ENCODE peak calls at places on chromosomes 1 and 21, in seven cellular contexts. Q is thoracic aorta, O is fibroblast of lung, P is HCT116, I is mesendoderm, F is pancreas, T is uterus. N is an unnamed sample. For H3K27me3, the result is how much of the 10 kb centered on the place peaks cover.

GRCh38 chr1:30822966-30823581 is 65.5 kb upstream of the LAPTM5 start:
- DNase-seq in Q (no peak), O (peak), P (no peak), I (no peak), F (no peak), T (no peak), N (no peak)

GRCh38 chr1:228802386-228803221 is 67.3 kb downstream of the RHOU start:
- DNase-seq in Q (no peak), O (no peak), P (no peak), I (no peak), F (no peak), T (peak), N (no peak)

GRCh38 chr1:237411621-237412020 is 369.6 kb downstream of the RYR2 start:
- DNase-seq in Q (no peak), O (no peak), P (no peak), I (peak), F (no peak), T (no peak), N (peak)

GRCh38 chr21:43686811-43687565 is 27.6 kb downstream of the RRP1B start:
- DNase-seq in Q (no peak), O (no peak), P (no peak), I (no peak), F (no peak), T (no peak), N (no peak)

GRCh38 chr1:177800386-177801058 is 169.3 kb downstream of the SEC16B start:
- DNase-seq in Q (no peak), O (peak), P (no peak), I (no peak), F (no peak), T (no peak), N (no peak)

GRCh38 chr1:202205523-202206190 is 12.1 kb downstream of the LGR6 start:
- DNase-seq in Q (no peak), O (no peak), P (no peak), I (no peak), F (no peak), T (no peak), N (no peak)

GRCh38 chr21:45779226-45779625 is 135.7 kb downstream of the PCBP3 start:
- DNase-seq in Q (no peak), O (no peak), P (no peak), I (no peak), F (no peak), T (no peak), N (no peak)

GRCh38 chr1:55140137-55140536 is 75.0 kb downstream of the USP24 start:
- DNase-seq in Q (no peak), O (no peak), P (no peak), I (no peak), F (no peak), T (no peak), N (no peak)

GRCh38 chr1:239909894-239910293 is 181.8 kb upstream of the FMN2 start:
- DNase-seq in Q (no peak), O (peak), P (no peak), I (no peak), F (no peak), T (no peak), N (no peak)

GRCh38 chr1:19122668-19123067 is 87.4 kb downstream of the UBR4 start:
- DNase-seq in Q (no peak), O (peak), P (no peak), I (no peak), F (peak), T (no peak), N (no peak)

GRCh38 chr21:38802050-38803026 is 3.4 kb upstream of the ETS2 start:
- DNase-seq in Q (no peak), O (no peak), P (no peak), I (no peak), F (no peak), T (no peak), N (no peak)

GRCh38 chr21:45255381-45256020 is 32.2 kb downstream of the POFUT2 start:
- DNase-seq in Q (no peak), O (no peak), P (peak), I (no peak), F (peak), T (no peak), N (no peak)

GRCh38 chr1:228393268-228393699 is 13.4 kb downstream of the TRIM11 start:
- DNase-seq in Q (no peak), O (peak), P (no peak), I (peak), F (peak), T (no peak), N (no peak)

DNA sequence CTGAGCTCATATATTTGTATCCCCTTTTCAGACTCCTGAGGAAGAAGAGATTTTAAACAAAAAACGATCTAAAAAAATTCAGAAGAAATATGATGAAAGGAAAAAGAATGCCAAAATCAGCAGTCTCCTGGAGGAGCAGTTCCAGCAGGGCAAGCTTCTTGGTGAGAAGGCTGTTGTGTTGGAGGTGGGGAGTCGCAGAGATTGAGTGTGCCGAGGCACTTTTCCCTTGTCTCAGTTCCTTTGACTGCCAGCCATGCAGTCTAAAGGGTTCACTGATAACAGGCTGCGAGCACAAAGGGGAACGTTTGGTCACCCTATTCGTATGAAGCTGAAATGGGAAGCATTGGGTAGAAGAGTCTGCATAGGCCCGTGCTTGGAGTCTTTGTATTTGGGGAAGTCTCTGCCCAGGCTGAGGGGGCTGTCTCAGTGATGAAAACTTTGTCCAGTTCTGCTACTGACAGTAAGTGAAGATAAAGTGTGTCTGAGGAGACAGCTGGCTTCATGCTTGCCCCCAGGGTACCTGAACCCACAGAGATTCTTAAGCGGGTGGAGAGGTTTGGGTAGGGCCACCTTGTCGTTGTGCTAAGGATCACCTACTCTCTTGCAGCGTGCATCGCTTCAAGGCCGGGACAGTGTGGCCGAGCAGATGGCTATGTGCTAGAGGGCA is 2.8 kb downstream of the RPS8 start:
- DNase-seq in Q (no peak), O (no peak), P (no peak), I (no peak), F (peak), T (no peak), N (no peak)
- H3K4me3 ChIP-seq in Q (no peak), O (no peak), P (no peak), I (no peak), F (no peak), T (no peak), N (no peak)

GRCh38 chr1:17437260-17438175 is 2.0 kb downstream of the RCC2 start:
- DNase-seq in Q (no peak), O (peak), P (no peak), I (peak), F (peak), T (peak), N (peak)

GRCh38 chr1:17439250-17440073 is at the start of gene RCC2:
- DNase-seq in Q (no peak), O (peak), P (peak), I (peak), F (peak), T (peak), N (peak)

GRCh38 chr1:17438977-17439249 is 564 bp downstream of the RCC2 start:
- DNase-seq in Q (no peak), O (no peak), P (no peak), I (no peak), F (peak), T (no peak), N (peak)

GRCh38 chr1:17436380-17437174 is 2.9 kb downstream of the RCC2 start:
- DNase-seq in Q (no peak), O (no peak), P (no peak), I (no peak), F (no peak), T (no peak), N (no peak)

GRCh38 chr1:17438176-17438976 is 1.1 kb downstream of the RCC2 start:
- DNase-seq in Q (peak), O (peak), P (no peak), I (peak), F (peak), T (peak), N (peak)
- H3K27me3 ChIP-seq in Q (under half), O (under half), P (under half), I (under half), F (under half), T (under half), N (under half)

GRCh38 chr21:15264084-15264483 is 199.3 kb upstream of the NRIP1 start:
- DNase-seq in Q (no peak), O (no peak), P (no peak), I (no peak), F (no peak), T (no peak), N (no peak)
- H3K4me3 ChIP-seq in Q (no peak), O (no peak), P (no peak), I (no peak), F (no peak), T (no peak), N (no peak)

GRCh38 chr21:34614443-34614692 is 545 bp downstream of the RCAN1 start:
- DNase-seq in Q (no peak), O (no peak), P (no peak), I (no peak), F (no peak), T (no peak), N (no peak)

GRCh38 chr21:34613679-34614442 is 1.1 kb downstream of the RCAN1 start:
- DNase-seq in Q (no peak), O (peak), P (no peak), I (no peak), F (no peak), T (no peak), N (no peak)

GRCh38 chr21:34612557-34612956 is 2.4 kb downstream of the RCAN1 start:
- DNase-seq in Q (no peak), O (no peak), P (no peak), I (no peak), F (no peak), T (no peak), N (no peak)

GRCh38 chr21:34615487-34615814 is 538 bp upstream of the RCAN1 start:
- DNase-seq in Q (no peak), O (no peak), P (no peak), I (no peak), F (no peak), T (no peak), N (no peak)

GRCh38 chr21:34614693-34615486 is at the start of gene RCAN1:
- DNase-seq in Q (peak), O (peak), P (peak), I (peak), F (peak), T (peak), N (peak)
- H3K27me3 ChIP-seq in Q (under half), O (under half), P (under half), I (under half), F (under half), T (under half), N (under half)